ENCODE peak calls at places on chromosomes 13 and 19, in nine cellular contexts. One of them, this sample, is unnamed. For H3K4me1 and H3K27me3, the result is how much of the 10 kb centered on the place peaks cover.

GRCh38 chr13:110106726-110107125 is 200.2 kb downstream of the COL4A1 start:
- DNase-seq in mammary epithelial cell: no peak
- DNase-seq in small intestine: no peak
- DNase-seq in body of pancreas: peak
- DNase-seq in thoracic aorta: no peak
- DNase-seq in neural progenitor cell: no peak
- DNase-seq in psoas muscle: no peak
- DNase-seq in heart left ventricle: peak
- DNase-seq in Karpas-422: no peak
- DNase-seq in this sample: peak

GRCh38 chr13:49395416-49396277 is 48.2 kb downstream of the CAB39L start:
- DNase-seq in body of pancreas: peak
- DNase-seq in small intestine: no peak
- DNase-seq in thoracic aorta: peak
- DNase-seq in Karpas-422: no peak
- DNase-seq in heart left ventricle: no peak
- DNase-seq in mammary epithelial cell: no peak
- DNase-seq in neural progenitor cell: no peak
- DNase-seq in psoas muscle: peak
- DNase-seq in this sample: no peak

GRCh38 chr19:14517840-14518505 is at the start of gene DNAJB1:
- DNase-seq in Karpas-422: peak
- DNase-seq in mammary epithelial cell: peak
- DNase-seq in heart left ventricle: peak
- DNase-seq in body of pancreas: peak
- DNase-seq in small intestine: peak
- DNase-seq in thoracic aorta: no peak
- DNase-seq in neural progenitor cell: peak
- DNase-seq in psoas muscle: peak
- DNase-seq in this sample: peak

GRCh38 chr19:54266133-54266532 is 9.1 kb upstream of the LILRB5 start:
- DNase-seq in thoracic aorta: no peak
- DNase-seq in psoas muscle: no peak
- DNase-seq in body of pancreas: peak
- DNase-seq in Karpas-422: peak
- DNase-seq in heart left ventricle: peak
- DNase-seq in mammary epithelial cell: peak
- DNase-seq in small intestine: peak
- DNase-seq in neural progenitor cell: peak
- DNase-seq in this sample: peak

GRCh38 chr13:49371943-49372636 is 71.8 kb downstream of the CAB39L start:
- DNase-seq in Karpas-422: peak
- DNase-seq in thoracic aorta: no peak
- DNase-seq in neural progenitor cell: no peak
- DNase-seq in mammary epithelial cell: no peak
- DNase-seq in psoas muscle: no peak
- DNase-seq in body of pancreas: no peak
- DNase-seq in heart left ventricle: no peak
- DNase-seq in small intestine: peak
- DNase-seq in this sample: no peak

GRCh38 chr19:43534811-43535761 is 2.1 kb downstream of the ZNF575 start:
- DNase-seq in small intestine: peak
- DNase-seq in heart left ventricle: peak
- DNase-seq in psoas muscle: peak
- DNase-seq in Karpas-422: peak
- DNase-seq in neural progenitor cell: peak
- DNase-seq in thoracic aorta: peak
- DNase-seq in body of pancreas: peak
- DNase-seq in mammary epithelial cell: no peak
- DNase-seq in this sample: peak

GRCh38 chr13:39051157-39051556 is 12.9 kb downstream of the NHLRC3 start:
- DNase-seq in small intestine: no peak
- DNase-seq in Karpas-422: peak
- DNase-seq in heart left ventricle: no peak
- DNase-seq in neural progenitor cell: peak
- DNase-seq in mammary epithelial cell: peak
- DNase-seq in thoracic aorta: no peak
- DNase-seq in psoas muscle: no peak
- DNase-seq in body of pancreas: no peak
- DNase-seq in this sample: no peak

GRCh38 chr13:109862627-109863026 is 76.2 kb upstream of the IRS2 start:
- DNase-seq in small intestine: no peak
- DNase-seq in neural progenitor cell: no peak
- DNase-seq in body of pancreas: no peak
- DNase-seq in thoracic aorta: no peak
- DNase-seq in Karpas-422: no peak
- DNase-seq in heart left ventricle: no peak
- DNase-seq in psoas muscle: no peak
- DNase-seq in mammary epithelial cell: peak
- DNase-seq in this sample: peak

GRCh38 chr19:10114651-10115391 is 3.3 kb downstream of the P2RY11 start:
- DNase-seq in Karpas-422: peak
- DNase-seq in psoas muscle: peak
- DNase-seq in neural progenitor cell: no peak
- DNase-seq in mammary epithelial cell: no peak
- DNase-seq in small intestine: no peak
- DNase-seq in body of pancreas: no peak
- DNase-seq in thoracic aorta: no peak
- DNase-seq in heart left ventricle: no peak
- DNase-seq in this sample: no peak

GRCh38 chr19:11463391-11463790 is 17.5 kb downstream of the ELAVL3 start:
- DNase-seq in neural progenitor cell: no peak
- DNase-seq in body of pancreas: no peak
- DNase-seq in Karpas-422: no peak
- DNase-seq in heart left ventricle: no peak
- DNase-seq in psoas muscle: no peak
- DNase-seq in thoracic aorta: no peak
- DNase-seq in small intestine: no peak
- DNase-seq in mammary epithelial cell: no peak
- DNase-seq in this sample: no peak

GRCh38 chr13:62129000-62129551 is 713.4 kb upstream of the PCDH20 start:
- DNase-seq in body of pancreas: no peak
- DNase-seq in Karpas-422: no peak
- DNase-seq in thoracic aorta: no peak
- DNase-seq in heart left ventricle: no peak
- DNase-seq in psoas muscle: no peak
- DNase-seq in small intestine: no peak
- DNase-seq in mammary epithelial cell: no peak
- DNase-seq in neural progenitor cell: no peak
- DNase-seq in this sample: no peak

GRCh38 chr19:16591803-16592556 is 19.8 kb upstream of the SLC35E1 start:
- DNase-seq in heart left ventricle: no peak
- DNase-seq in mammary epithelial cell: peak
- DNase-seq in small intestine: no peak
- DNase-seq in Karpas-422: no peak
- DNase-seq in body of pancreas: no peak
- DNase-seq in neural progenitor cell: no peak
- DNase-seq in psoas muscle: no peak
- DNase-seq in thoracic aorta: no peak
- DNase-seq in this sample: no peak

GRCh38 chr19:33186835-33187540 is 7.1 kb upstream of the LRP3 start:
- DNase-seq in neural progenitor cell: no peak
- DNase-seq in thoracic aorta: no peak
- DNase-seq in mammary epithelial cell: no peak
- DNase-seq in small intestine: peak
- DNase-seq in body of pancreas: peak
- DNase-seq in psoas muscle: peak
- DNase-seq in Karpas-422: no peak
- DNase-seq in heart left ventricle: peak
- DNase-seq in this sample: no peak

GRCh38 chr19:48913114-48913513 is 13.0 kb downstream of the NUCB1 start:
- DNase-seq in neural progenitor cell: peak
- DNase-seq in thoracic aorta: no peak
- DNase-seq in mammary epithelial cell: no peak
- DNase-seq in Karpas-422: peak
- DNase-seq in small intestine: no peak
- DNase-seq in psoas muscle: no peak
- DNase-seq in body of pancreas: no peak
- DNase-seq in heart left ventricle: no peak
- DNase-seq in this sample: no peak

GRCh38 chr13:26663801-26664200 is 96.8 kb downstream of the GPR12 start:
- DNase-seq in psoas muscle: no peak
- DNase-seq in heart left ventricle: no peak
- DNase-seq in Karpas-422: no peak
- DNase-seq in small intestine: peak
- DNase-seq in neural progenitor cell: no peak
- DNase-seq in body of pancreas: no peak
- DNase-seq in mammary epithelial cell: peak
- DNase-seq in thoracic aorta: no peak
- DNase-seq in this sample: no peak

GRCh38 chr13:83819156-83819555 is 63.1 kb downstream of the SLITRK1 start:
- DNase-seq in small intestine: no peak
- DNase-seq in heart left ventricle: no peak
- DNase-seq in Karpas-422: no peak
- DNase-seq in body of pancreas: no peak
- DNase-seq in neural progenitor cell: no peak
- DNase-seq in psoas muscle: no peak
- DNase-seq in thoracic aorta: no peak
- DNase-seq in mammary epithelial cell: no peak
- DNase-seq in this sample: no peak

GRCh38 chr13:98515804-98516465 is 61.0 kb downstream of the STK24 start:
- DNase-seq in body of pancreas: no peak
- DNase-seq in heart left ventricle: no peak
- DNase-seq in thoracic aorta: no peak
- DNase-seq in mammary epithelial cell: no peak
- DNase-seq in neural progenitor cell: peak
- DNase-seq in Karpas-422: no peak
- DNase-seq in psoas muscle: no peak
- DNase-seq in small intestine: no peak
- DNase-seq in this sample: no peak

GRCh38 chr13:112513761-112514160 is 74.2 kb downstream of the TUBGCP3 start:
- DNase-seq in neural progenitor cell: no peak
- DNase-seq in psoas muscle: no peak
- DNase-seq in body of pancreas: no peak
- DNase-seq in mammary epithelial cell: no peak
- DNase-seq in heart left ventricle: no peak
- DNase-seq in Karpas-422: no peak
- DNase-seq in thoracic aorta: no peak
- DNase-seq in small intestine: no peak
- DNase-seq in this sample: no peak

GRCh38 chr13:73492811-73493210 is 434.0 kb downstream of the KLF5 start:
- DNase-seq in body of pancreas: no peak
- DNase-seq in small intestine: no peak
- DNase-seq in neural progenitor cell: no peak
- DNase-seq in Karpas-422: no peak
- DNase-seq in mammary epithelial cell: peak
- DNase-seq in psoas muscle: no peak
- DNase-seq in thoracic aorta: no peak
- DNase-seq in heart left ventricle: no peak
- DNase-seq in this sample: no peak

GRCh38 chr19:18608805-18609716 is 2.5 kb upstream of the CRLF1 start:
- DNase-seq in heart left ventricle: no peak
- DNase-seq in body of pancreas: no peak
- DNase-seq in psoas muscle: no peak
- DNase-seq in Karpas-422: no peak
- DNase-seq in mammary epithelial cell: no peak
- DNase-seq in thoracic aorta: no peak
- DNase-seq in small intestine: no peak
- DNase-seq in neural progenitor cell: no peak
- DNase-seq in this sample: no peak
- H3K4me1 ChIP-seq in heart left ventricle: under half
- H3K4me1 ChIP-seq in body of pancreas: under half
- H3K4me1 ChIP-seq in psoas muscle: under half
- H3K4me1 ChIP-seq in Karpas-422: under half
- H3K4me1 ChIP-seq in mammary epithelial cell: under half
- H3K4me1 ChIP-seq in thoracic aorta: under half
- H3K4me1 ChIP-seq in small intestine: under half
- H3K4me1 ChIP-seq in neural progenitor cell: half or more
- H3K4me1 ChIP-seq in this sample: under half

GRCh38 chr19:45049073-45049736 is 10.4 kb downstream of the CLASRP start:
- DNase-seq in heart left ventricle: peak
- DNase-seq in Karpas-422: no peak
- DNase-seq in thoracic aorta: no peak
- DNase-seq in mammary epithelial cell: peak
- DNase-seq in small intestine: no peak
- DNase-seq in psoas muscle: peak
- DNase-seq in body of pancreas: peak
- DNase-seq in neural progenitor cell: no peak
- DNase-seq in this sample: no peak
- H3K27ac ChIP-seq in heart left ventricle: no peak
- H3K27ac ChIP-seq in Karpas-422: no peak
- H3K27ac ChIP-seq in thoracic aorta: no peak
- H3K27ac ChIP-seq in mammary epithelial cell: peak
- H3K27ac ChIP-seq in small intestine: no peak
- H3K27ac ChIP-seq in psoas muscle: peak
- H3K27ac ChIP-seq in body of pancreas: no peak
- H3K27ac ChIP-seq in neural progenitor cell: no peak
- H3K27ac ChIP-seq in this sample: no peak

DNA sequence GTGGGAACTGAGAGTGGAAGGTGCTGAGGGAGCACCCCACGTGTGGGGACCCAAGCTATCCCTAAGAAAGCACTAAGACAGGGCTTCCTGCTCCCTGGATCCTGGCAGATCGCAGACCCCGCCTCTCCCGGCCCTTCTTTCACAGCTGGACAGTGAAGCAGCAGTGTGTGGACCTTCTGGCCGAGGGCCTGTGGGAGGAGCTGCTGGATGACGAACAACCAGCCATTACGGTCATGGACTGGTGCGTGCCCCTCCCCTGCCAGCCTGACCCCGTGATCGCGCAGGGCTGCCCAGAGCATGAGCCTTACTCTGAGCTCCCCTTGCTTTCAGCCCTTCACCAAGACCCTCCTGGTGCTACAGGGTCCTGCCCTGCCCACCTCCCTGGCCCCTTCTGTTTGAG is 2.3 kb downstream of the NCCRP1 start:
- DNase-seq in small intestine: no peak
- DNase-seq in Karpas-422: no peak
- DNase-seq in heart left ventricle: peak
- DNase-seq in mammary epithelial cell: no peak
- DNase-seq in thoracic aorta: no peak
- DNase-seq in body of pancreas: peak
- DNase-seq in neural progenitor cell: peak
- DNase-seq in psoas muscle: no peak
- DNase-seq in this sample: no peak
- H3K27me3 ChIP-seq in small intestine: under half
- H3K27me3 ChIP-seq in Karpas-422: under half
- H3K27me3 ChIP-seq in heart left ventricle: under half
- H3K27me3 ChIP-seq in mammary epithelial cell: under half
- H3K27me3 ChIP-seq in thoracic aorta: under half
- H3K27me3 ChIP-seq in body of pancreas: under half
- H3K27me3 ChIP-seq in neural progenitor cell: half or more
- H3K27me3 ChIP-seq in psoas muscle: half or more
- H3K27me3 ChIP-seq in this sample: under half

DNA sequence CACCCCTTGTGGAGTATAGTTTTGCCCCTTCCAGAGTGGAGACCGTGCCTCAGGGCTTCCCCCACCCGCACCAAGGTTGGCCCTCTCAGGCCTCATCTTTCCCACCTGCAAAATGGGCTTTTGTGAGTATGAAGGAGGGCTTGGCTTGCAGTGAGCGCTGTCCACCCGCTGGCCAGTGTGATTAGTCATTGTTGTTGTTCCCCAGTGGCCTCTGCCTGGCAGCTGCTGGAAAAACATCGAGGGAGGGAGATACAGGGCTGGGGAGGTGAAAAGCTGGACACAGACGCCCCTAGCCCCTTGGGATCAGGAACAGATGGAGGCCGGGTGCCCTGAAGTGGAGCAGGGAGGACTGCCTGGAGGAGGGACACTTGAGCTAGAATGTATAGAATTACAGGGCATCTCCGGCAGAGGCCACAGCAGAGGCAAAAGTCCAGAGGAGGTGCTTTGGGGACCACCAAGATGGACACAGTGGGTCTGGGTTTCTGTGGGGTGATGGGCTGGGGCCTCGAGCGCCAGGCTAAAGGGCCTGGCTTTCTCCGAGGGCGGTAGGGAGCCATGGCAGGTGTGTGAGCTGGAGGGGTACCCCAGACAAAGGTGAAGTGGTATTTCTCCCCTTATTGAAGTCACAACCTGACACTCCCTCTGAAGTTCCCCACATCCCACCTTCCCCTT is 3.9 kb upstream of the IL12RB1 start:
- DNase-seq in heart left ventricle: no peak
- DNase-seq in body of pancreas: no peak
- DNase-seq in thoracic aorta: no peak
- DNase-seq in psoas muscle: no peak
- DNase-seq in small intestine: no peak
- DNase-seq in Karpas-422: no peak
- DNase-seq in neural progenitor cell: no peak
- DNase-seq in mammary epithelial cell: no peak
- DNase-seq in this sample: no peak
- H3K4me1 ChIP-seq in heart left ventricle: under half
- H3K4me1 ChIP-seq in body of pancreas: under half
- H3K4me1 ChIP-seq in thoracic aorta: under half
- H3K4me1 ChIP-seq in psoas muscle: under half
- H3K4me1 ChIP-seq in small intestine: under half
- H3K4me1 ChIP-seq in Karpas-422: under half
- H3K4me1 ChIP-seq in neural progenitor cell: under half
- H3K4me1 ChIP-seq in mammary epithelial cell: under half
- H3K4me1 ChIP-seq in this sample: under half